ENCODE peak calls at places on chromosomes 4 and X, in five cellular contexts. One of them, this sample, is unnamed.
A peak's percentile ranks its signal among the peaks of the same experiment; 100 is the strongest.

GRCh38 chr4:91837608-91838029 is 466.1 kb upstream of the GRID2 start:
- DNase-seq in NB4: no peak
- DNase-seq in tibial nerve: no peak
- DNase-seq in H1: no peak
- DNase-seq in prostate gland: no peak
- DNase-seq in this sample: no peak

GRCh38 chr4:84952004-84952403 is 14.5 kb downstream of the WDFY3 start:
- DNase-seq in NB4: no peak
- DNase-seq in tibial nerve: no peak
- DNase-seq in H1: no peak
- DNase-seq in prostate gland: peak; percentile 53
- DNase-seq in this sample: no peak

GRCh38 chr4:159983080-159983479 is 880.2 kb downstream of the RAPGEF2 start:
- DNase-seq in NB4: no peak
- DNase-seq in tibial nerve: no peak
- DNase-seq in H1: no peak
- DNase-seq in prostate gland: no peak
- DNase-seq in this sample: no peak

GRCh38 chr4:83618431-83618830 is 82.5 kb downstream of the GPAT3 start:
- DNase-seq in NB4: peak; percentile 12
- DNase-seq in tibial nerve: no peak
- DNase-seq in H1: no peak
- DNase-seq in prostate gland: no peak
- DNase-seq in this sample: peak; percentile 25

GRCh38 chr4:20430555-20430954 is 178.8 kb downstream of the SLIT2 start:
- DNase-seq in NB4: no peak
- DNase-seq in tibial nerve: no peak
- DNase-seq in H1: no peak
- DNase-seq in prostate gland: no peak
- DNase-seq in this sample: no peak

GRCh38 chrX:43559643-43560042 is 96.5 kb upstream of the MAOA start:
- DNase-seq in NB4: peak; percentile 49
- DNase-seq in tibial nerve: no peak
- DNase-seq in H1: peak; percentile 53
- DNase-seq in prostate gland: peak; percentile 33
- DNase-seq in this sample: no peak

GRCh38 chr4:3317011-3317655 is 24.3 kb downstream of the RGS12 start:
- DNase-seq in NB4: no peak
- DNase-seq in tibial nerve: no peak
- DNase-seq in H1: no peak
- DNase-seq in prostate gland: no peak
- DNase-seq in this sample: no peak

GRCh38 chrX:94831364-94831763 is 1157.4 kb downstream of the FAM133A start:
- DNase-seq in NB4: peak; percentile 29
- DNase-seq in tibial nerve: no peak
- DNase-seq in H1: no peak
- DNase-seq in prostate gland: no peak
- DNase-seq in this sample: no peak

GRCh38 chr4:157014621-157015591 is 43.3 kb upstream of the PDGFC start:
- DNase-seq in NB4: no peak
- DNase-seq in tibial nerve: no peak
- DNase-seq in H1: no peak
- DNase-seq in prostate gland: no peak
- DNase-seq in this sample: peak; percentile 9

GRCh38 chr4:28973591-28974350 is 1746.4 kb upstream of the PCDH7 start:
- DNase-seq in NB4: no peak
- DNase-seq in tibial nerve: no peak
- DNase-seq in H1: no peak
- DNase-seq in prostate gland: no peak
- DNase-seq in this sample: no peak

GRCh38 chrX:119981286-119982070 is 37.9 kb upstream of the NKAP start:
- DNase-seq in NB4: peak; percentile 68
- DNase-seq in tibial nerve: no peak
- DNase-seq in H1: peak; percentile 49
- DNase-seq in prostate gland: no peak
- DNase-seq in this sample: peak; percentile 11

GRCh38 chr4:88693792-88694191 is 3.8 kb downstream of the NAP1L5 start:
- DNase-seq in NB4: no peak
- DNase-seq in tibial nerve: no peak
- DNase-seq in H1: no peak
- DNase-seq in prostate gland: no peak
- DNase-seq in this sample: no peak

GRCh38 chr4:88697113-88697512 is 516 bp downstream of the NAP1L5 start:
- DNase-seq in NB4: peak; percentile 4
- DNase-seq in tibial nerve: no peak
- DNase-seq in H1: no peak
- DNase-seq in prostate gland: no peak
- DNase-seq in this sample: no peak

GRCh38 chr4:88698539-88698938 is 910 bp upstream of the NAP1L5 start:
- DNase-seq in NB4: no peak
- DNase-seq in tibial nerve: no peak
- DNase-seq in H1: no peak
- DNase-seq in prostate gland: no peak
- DNase-seq in this sample: no peak

GRCh38 chr4:88696620-88697019 is 1.0 kb downstream of the NAP1L5 start:
- DNase-seq in NB4: no peak
- DNase-seq in tibial nerve: no peak
- DNase-seq in H1: no peak
- DNase-seq in prostate gland: no peak
- DNase-seq in this sample: no peak

GRCh38 chr4:88697588-88698329 is at the start of gene NAP1L5:
- DNase-seq in NB4: peak; percentile 55
- DNase-seq in tibial nerve: peak; percentile 53
- DNase-seq in H1: peak; percentile 65
- DNase-seq in prostate gland: peak; percentile 34
- DNase-seq in this sample: no peak
- TF ChIP-seq POLR2A in NB4: no peak
- TF ChIP-seq POLR2A in tibial nerve: peak; percentile 28
- TF ChIP-seq POLR2A in H1: no peak
- TF ChIP-seq POLR2A in prostate gland: peak; percentile 43
- TF ChIP-seq POLR2A in this sample: peak; percentile 32

GRCh38 chrX:15674514-15674898 is 9.9 kb upstream of the CLTRN start:
- DNase-seq in NB4: peak; percentile 89
- DNase-seq in tibial nerve: peak; percentile 88
- DNase-seq in H1: no peak
- DNase-seq in prostate gland: peak; percentile 91
- DNase-seq in this sample: peak; percentile 27
- TF ChIP-seq POLR2A in NB4: no peak
- TF ChIP-seq POLR2A in tibial nerve: no peak
- TF ChIP-seq POLR2A in H1: no peak
- TF ChIP-seq POLR2A in prostate gland: peak; percentile 75
- TF ChIP-seq POLR2A in this sample: peak; percentile 63

GRCh38 chrX:49166914-49167739 is 4.6 kb downstream of the MAGIX start:
- DNase-seq in NB4: peak; percentile 94
- DNase-seq in tibial nerve: peak; percentile 24
- DNase-seq in H1: peak; percentile 55
- DNase-seq in prostate gland: peak; percentile 70
- DNase-seq in this sample: peak; percentile 42
- TF ChIP-seq POLR2A in NB4: peak; percentile 28
- TF ChIP-seq POLR2A in tibial nerve: no peak
- TF ChIP-seq POLR2A in H1: no peak
- TF ChIP-seq POLR2A in prostate gland: peak; percentile 57
- TF ChIP-seq POLR2A in this sample: no peak

DNA sequence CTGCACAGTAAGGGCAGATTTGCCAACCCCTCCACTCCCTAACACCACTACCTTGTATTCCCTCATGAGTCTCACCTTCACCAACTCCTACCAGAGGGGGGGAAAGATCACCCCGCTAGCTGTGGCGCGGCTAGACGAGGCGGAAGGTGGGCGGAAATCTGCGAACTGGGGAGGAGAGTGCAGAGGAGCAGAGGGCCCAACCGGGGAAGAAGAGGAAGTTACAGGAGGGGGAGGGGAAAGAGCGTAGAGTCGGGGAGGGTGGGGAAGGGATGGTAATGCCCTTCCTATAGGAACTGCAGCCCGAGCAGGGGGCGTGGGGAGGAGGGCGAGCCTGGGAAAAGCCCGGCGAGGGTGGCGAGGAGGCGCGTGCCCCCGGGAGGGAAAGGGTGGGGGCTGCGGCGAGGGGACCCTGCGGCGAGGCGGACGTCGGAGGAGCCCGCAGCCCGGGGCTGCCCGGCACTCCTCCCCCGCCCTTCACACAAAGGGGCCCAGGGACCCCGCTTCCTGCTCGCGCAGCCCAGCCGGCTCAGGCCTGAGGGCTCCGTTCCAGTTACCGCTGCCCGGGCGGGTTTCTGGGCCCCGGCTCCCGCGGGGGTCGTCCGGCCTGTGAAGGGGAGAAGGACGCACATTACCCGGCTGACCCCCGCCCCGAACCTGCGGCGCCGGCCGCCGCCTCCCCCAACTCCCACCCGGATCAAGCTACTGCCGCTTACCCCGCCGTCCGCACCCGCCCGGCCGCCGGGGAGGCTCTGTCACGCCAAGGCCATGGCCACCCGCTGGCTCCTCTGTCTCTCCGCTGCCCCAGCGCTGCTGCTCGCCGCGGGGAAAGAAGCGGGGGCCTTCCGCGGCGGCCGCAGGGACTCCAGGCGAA is 1.8 kb downstream of the RAP2C start:
- DNase-seq in NB4: peak; percentile 94
- DNase-seq in tibial nerve: peak; percentile 17
- DNase-seq in H1: peak; percentile 66
- DNase-seq in prostate gland: peak; percentile 38
- DNase-seq in this sample: peak; percentile 54
- TF ChIP-seq POLR2A in NB4: peak; percentile 28
- TF ChIP-seq POLR2A in tibial nerve: no peak
- TF ChIP-seq POLR2A in H1: no peak
- TF ChIP-seq POLR2A in prostate gland: no peak
- TF ChIP-seq POLR2A in this sample: peak; percentile 1

GRCh38 chrX:130084651-130085237 is 25.6 kb downstream of the ELF4 start:
- DNase-seq in NB4: peak; percentile 87
- DNase-seq in tibial nerve: no peak
- DNase-seq in H1: no peak
- DNase-seq in prostate gland: no peak
- DNase-seq in this sample: no peak
- TF ChIP-seq POLR2A in NB4: no peak
- TF ChIP-seq POLR2A in tibial nerve: no peak
- TF ChIP-seq POLR2A in H1: no peak
- TF ChIP-seq POLR2A in prostate gland: no peak
- TF ChIP-seq POLR2A in this sample: no peak

GRCh38 chrX:49269010-49269767 is 404 bp upstream of the PPP1R3F start:
- DNase-seq in NB4: peak; percentile 98
- DNase-seq in tibial nerve: peak; percentile 91
- DNase-seq in H1: peak; percentile 83
- DNase-seq in prostate gland: peak; percentile 95
- DNase-seq in this sample: peak; percentile 79

GRCh38 chrX:49268702-49269009 is 937 bp upstream of the PPP1R3F start:
- DNase-seq in NB4: no peak
- DNase-seq in tibial nerve: no peak
- DNase-seq in H1: no peak
- DNase-seq in prostate gland: no peak
- DNase-seq in this sample: no peak

GRCh38 chrX:49271341-49271740 is 1.7 kb downstream of the PPP1R3F start:
- DNase-seq in NB4: no peak
- DNase-seq in tibial nerve: no peak
- DNase-seq in H1: no peak
- DNase-seq in prostate gland: no peak
- DNase-seq in this sample: no peak

GRCh38 chrX:49270249-49270921 is 792 bp downstream of the PPP1R3F start:
- DNase-seq in NB4: no peak
- DNase-seq in tibial nerve: no peak
- DNase-seq in H1: peak; percentile 42
- DNase-seq in prostate gland: no peak
- DNase-seq in this sample: no peak

DNA sequence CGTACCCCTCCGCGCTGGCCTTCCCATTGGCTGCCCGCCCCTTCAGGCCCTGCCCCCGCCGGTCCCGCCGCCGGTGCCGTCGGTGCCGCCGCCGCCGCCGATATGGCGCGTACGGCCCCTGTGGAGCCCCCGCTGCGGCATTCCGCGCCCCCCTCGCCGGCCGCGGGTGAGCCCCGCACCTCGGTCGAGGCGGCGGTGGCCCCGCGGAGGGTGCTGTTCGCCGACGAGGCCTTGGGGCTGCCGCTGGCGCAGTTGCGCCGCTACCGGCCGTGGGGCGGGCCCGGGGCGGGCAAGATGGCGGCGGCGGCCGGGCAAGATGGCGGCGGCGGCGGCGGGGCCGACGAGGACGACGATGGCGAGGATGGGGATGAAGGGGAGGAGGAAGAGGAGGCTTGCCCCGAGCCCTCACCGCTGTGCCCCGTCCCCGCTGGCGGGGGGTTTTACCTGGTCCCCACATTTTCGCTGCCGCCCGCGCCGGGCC is at the start of gene PPP1R3F:
- DNase-seq in NB4: no peak
- DNase-seq in tibial nerve: no peak
- DNase-seq in H1: no peak
- DNase-seq in prostate gland: no peak
- DNase-seq in this sample: no peak
- TF ChIP-seq POLR2A in NB4: peak; percentile 51
- TF ChIP-seq POLR2A in tibial nerve: peak; percentile 64
- TF ChIP-seq POLR2A in H1: peak; percentile 69
- TF ChIP-seq POLR2A in prostate gland: peak; percentile 49
- TF ChIP-seq POLR2A in this sample: peak; percentile 13